ENCODE peak calls at places on chromosomes 7 and 10, in four cellular contexts. Q is HCT116, N is GM23248, V is hepatocyte. W is an unnamed sample. For H4K20me1, the result is how much of the 10 kb centered on the place peaks cover.

GRCh38 chr7:148191391-148192076 is 399.0 kb upstream of the C7orf33 start:
- DNase-seq in Q (no peak), N (no peak), V (no peak), W (no peak)

GRCh38 chr10:99788598-99789259 is 6.3 kb downstream of the ABCC2 start:
- DNase-seq in Q (no peak), N (peak), V (peak), W (no peak)

GRCh38 chr7:25384820-25385560 is 156.7 kb upstream of the NPVF start:
- DNase-seq in Q (no peak), N (no peak), V (no peak), W (no peak)

GRCh38 chr10:104336829-104337526 is 1.3 kb downstream of the ITPRIP start:
- DNase-seq in Q (no peak), N (peak), V (no peak), W (peak)

GRCh38 chr10:8428654-8429053 is 374.2 kb downstream of the GATA3 start:
- DNase-seq in Q (no peak), N (no peak), V (no peak), W (no peak)

GRCh38 chr7:44738031-44738730 is 10.5 kb upstream of the ZMIZ2 start:
- DNase-seq in Q (no peak), N (no peak), V (no peak), W (no peak)

GRCh38 chr7:95318501-95318900 is 5.8 kb downstream of the PON1 start:
- DNase-seq in Q (no peak), N (no peak), V (no peak), W (no peak)

GRCh38 chr10:23293145-23293724 is 51.4 kb downstream of the C10orf67 start:
- DNase-seq in Q (peak), N (peak), V (peak), W (peak)

GRCh38 chr7:44057849-44058758 is 7.3 kb downstream of the PGAM2 start:
- DNase-seq in Q (no peak), N (no peak), V (no peak), W (no peak)

GRCh38 chr10:93718937-93719725 is 16.7 kb upstream of the FRA10AC1 start:
- DNase-seq in Q (no peak), N (no peak), V (no peak), W (no peak)

GRCh38 chr10:133378251-133379096 is 588 bp upstream of the PAOX start:
- DNase-seq in Q (no peak), N (peak), V (peak), W (peak)

GRCh38 chr10:84333864-84334451 is 5.6 kb downstream of the CCSER2 start:
- DNase-seq in Q (no peak), N (peak), V (no peak), W (peak)

GRCh38 chr10:124701881-124702656 is 42.1 kb downstream of the FAM53B start:
- DNase-seq in Q (no peak), N (no peak), V (no peak), W (peak)
- TF ChIP-seq EZH2phosphoT487 in Q (no peak), N (no peak), V (no peak), W (no peak)

GRCh38 chr7:99562832-99563231 is 4.4 kb downstream of the ZNF655 start:
- DNase-seq in Q (peak), N (peak), V (peak), W (no peak)
- H4K20me1 ChIP-seq in Q (under half), N (under half), V (under half), W (under half)

DNA sequence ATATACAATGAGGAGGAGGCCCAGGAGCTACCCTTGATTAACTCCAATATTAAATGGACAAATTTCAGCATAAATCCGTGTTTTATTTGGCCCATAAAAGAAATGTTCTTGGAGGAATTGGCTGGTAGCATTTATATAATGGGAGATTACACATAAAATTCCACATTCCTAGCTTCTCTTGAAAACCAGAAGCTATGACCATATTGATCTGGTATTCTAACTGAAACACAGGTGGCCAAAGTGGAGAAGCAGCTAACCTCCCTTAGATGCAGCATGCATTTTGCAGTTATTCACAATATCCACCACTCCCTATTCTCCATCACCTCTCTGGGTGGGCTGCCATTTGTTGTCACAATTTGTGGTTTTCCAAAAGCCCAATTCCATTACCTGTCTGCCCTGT is 148.8 kb upstream of the CACNA2D1 start:
- DNase-seq in Q (no peak), N (no peak), V (no peak), W (no peak)
- TF ChIP-seq EZH2phosphoT487 in Q (no peak), N (no peak), V (no peak), W (no peak)

GRCh38 chr7:29926761-29927160 is 62.8 kb downstream of the SCRN1 start:
- DNase-seq in Q (no peak), N (no peak), V (no peak), W (no peak)
- H4K20me1 ChIP-seq in Q (under half), N (under half), V (under half), W (under half)

GRCh38 chr7:6639627-6640026 is 2.5 kb downstream of the ZNF316 start:
- DNase-seq in Q (no peak), N (no peak), V (no peak), W (no peak)

GRCh38 chr7:6639032-6639431 is 1.9 kb downstream of the ZNF316 start:
- DNase-seq in Q (no peak), N (no peak), V (no peak), W (no peak)

GRCh38 chr7:6641305-6642035 is 4.4 kb downstream of the ZNF316 start:
- DNase-seq in Q (no peak), N (no peak), V (no peak), W (no peak)

GRCh38 chr7:6642239-6642839 is 5.2 kb downstream of the ZNF316 start:
- DNase-seq in Q (no peak), N (no peak), V (no peak), W (no peak)

DNA sequence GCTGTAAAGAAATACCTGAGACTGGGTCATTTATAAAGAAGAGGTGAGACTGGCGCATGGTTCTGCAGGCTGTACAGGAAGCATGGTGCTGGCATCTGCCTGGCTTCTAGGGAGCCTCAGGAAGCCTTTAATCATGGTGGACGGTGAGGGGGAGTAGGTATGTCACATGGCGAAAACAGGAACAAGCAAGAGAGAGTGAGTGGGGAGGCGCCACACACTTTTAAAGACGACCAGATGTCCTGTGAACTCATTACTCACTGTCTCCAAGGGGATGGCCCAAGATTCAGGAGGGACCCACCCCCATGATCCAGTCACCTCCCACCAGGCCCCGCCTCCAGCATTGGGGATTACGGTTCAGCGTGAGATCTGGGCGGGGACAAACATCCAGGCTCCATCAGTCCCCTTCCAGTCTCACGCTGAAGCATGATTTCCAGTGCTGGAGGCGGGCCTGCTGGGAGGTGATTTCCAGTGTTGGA is 3.2 kb downstream of the ZNF316 start:
- DNase-seq in Q (no peak), N (peak), V (no peak), W (no peak)
- TF ChIP-seq EZH2phosphoT487 in Q (no peak), N (no peak), V (no peak), W (no peak)

GRCh38 chr7:131076032-131076431 is 251.6 kb upstream of the MKLN1 start:
- DNase-seq in Q (no peak), N (peak), V (no peak), W (no peak)

GRCh38 chr7:131074585-131074984 is 253.1 kb upstream of the MKLN1 start:
- DNase-seq in Q (no peak), N (no peak), V (no peak), W (no peak)

GRCh38 chr7:131075406-131075805 is 252.3 kb upstream of the MKLN1 start:
- DNase-seq in Q (no peak), N (no peak), V (no peak), W (no peak)

GRCh38 chr7:131077735-131078134 is 249.9 kb upstream of the MKLN1 start:
- DNase-seq in Q (no peak), N (no peak), V (no peak), W (no peak)

DNA sequence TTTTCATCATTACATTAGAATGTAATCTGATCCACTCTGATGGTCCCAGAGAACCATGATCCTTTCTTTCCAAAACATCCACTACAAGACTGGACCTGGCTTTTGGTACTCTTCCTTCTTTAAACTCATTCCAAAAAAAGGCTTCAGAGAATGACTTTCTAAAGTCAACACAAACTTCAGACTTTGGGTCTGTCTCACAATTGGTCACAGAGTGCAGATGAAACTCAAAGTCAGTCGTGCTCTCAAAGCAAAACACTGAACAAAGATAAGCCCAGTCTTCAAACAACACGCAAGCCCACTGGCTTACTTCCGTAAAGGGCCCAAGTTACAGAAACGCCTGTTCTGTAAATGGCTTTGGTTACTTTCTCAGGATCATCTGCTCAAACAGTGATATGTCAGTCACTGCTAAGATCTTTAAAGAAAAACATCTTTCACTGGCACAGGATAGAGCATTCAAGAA is 250.9 kb upstream of the MKLN1 start:
- DNase-seq in Q (no peak), N (peak), V (peak), W (no peak)
- H4K20me1 ChIP-seq in Q (under half), N (under half), V (under half), W (under half)

GRCh38 chr10:117938104-117938503 is 108.6 kb downstream of the RAB11FIP2 start:
- DNase-seq in Q (no peak), N (no peak), V (no peak), W (no peak)
- TF ChIP-seq EZH2phosphoT487 in Q (no peak), N (no peak), V (no peak), W (no peak)

W was measured in MM.1S.